ENCODE peak calls at places on chromosomes 5 and 9, in five cellular contexts. L is stimulated activated CD4-positive, alpha-beta T cell treated with anti-CD3 and anti-CD28 coated beads, Interleukin-12 subunit alpha, Interleukin-12 subunit beta, amount 100 ng/mL, for 4 hours; U is AG08396; V is activated CD8-positive, alpha-beta memory T cell treated with anti-CD3 and anti-CD28 coated beads for 24 hours; O is ovary. C is an unnamed sample.

GRCh38 chr9:69645488-69645887 is 26.7 kb downstream of the APBA1 start:
- DNase-seq in L (no peak), O (no peak), V (no peak), U (no peak), C (no peak)

GRCh38 chr9:122445155-122445749 is 32.5 kb downstream of the OR1J1 start:
- DNase-seq in U (peak), L (no peak), V (no peak), O (no peak), C (no peak)

GRCh38 chr5:135318037-135318436 is 81.0 kb downstream of the MACROH2A1 start:
- DNase-seq in O (peak), V (peak), L (no peak), U (no peak), C (no peak)

GRCh38 chr9:89359018-89359417 is 40.7 kb downstream of the SECISBP2 start:
- DNase-seq in L (no peak), U (no peak), V (no peak), O (no peak), C (no peak)

GRCh38 chr5:28488752-28489151 is 1450.4 kb upstream of the CDH9 start:
- DNase-seq in V (no peak), L (no peak), U (no peak), O (no peak), C (no peak)

GRCh38 chr9:18182636-18183035 is 291.3 kb upstream of the ADAMTSL1 start:
- DNase-seq in L (no peak), U (no peak), V (no peak), O (no peak), C (no peak)

GRCh38 chr5:53035868-53036381 is 46.8 kb downstream of the ITGA2 start:
- DNase-seq in L (no peak), O (no peak), U (no peak), V (no peak), C (no peak)

GRCh38 chr9:8365466-8366160 is 566.0 kb upstream of the DMAC1 start:
- DNase-seq in V (no peak), O (no peak), U (no peak), L (no peak), C (no peak)

GRCh38 chr9:118515947-118516346 is 811.7 kb downstream of the TLR4 start:
- DNase-seq in L (no peak), V (no peak), O (no peak), U (no peak), C (no peak)

GRCh38 chr5:8943301-8943700 is 602.6 kb downstream of the SEMA5A start:
- DNase-seq in U (no peak), V (no peak), L (no peak), O (no peak), C (no peak)

GRCh38 chr9:137502008-137502913 is 43.1 kb upstream of the NSMF start:
- DNase-seq in U (peak), O (no peak), V (no peak), L (no peak), C (no peak)

GRCh38 chr5:78540335-78541057 is 108.1 kb downstream of the LHFPL2 start:
- DNase-seq in O (no peak), U (no peak), V (no peak), L (no peak), C (no peak)

GRCh38 chr5:179250561-179251225 is 94.6 kb downstream of the ADAMTS2 start:
- DNase-seq in V (no peak), O (peak), U (no peak), L (no peak), C (no peak)